ENCODE peak calls at places on chromosomes 11 and 22, in six cellular contexts. W, B, N, X, I and L are unnamed samples.

GRCh38 chr11:9687736-9688494 is 24.0 kb downstream of the SWAP70 start:
- DNase-seq in N (no peak), B (no peak), I (no peak), W (no peak), X (peak; percentile 45), L (no peak)

GRCh38 chr22:19853879-19854777 is 546 bp downstream of the GNB1L start:
- DNase-seq in I (no peak), W (no peak), X (peak; percentile 18), B (peak; percentile 12), N (peak; percentile 34), L (no peak)

GRCh38 chr11:73852049-73852448 is 24.6 kb downstream of the COA4 start:
- DNase-seq in X (no peak), I (no peak), B (no peak), W (no peak), N (no peak), L (no peak)

GRCh38 chr11:61512435-61512834 is 3.9 kb downstream of the LRRC10B start:
- DNase-seq in W (no peak), B (no peak), N (no peak), I (no peak), X (no peak), L (no peak)

GRCh38 chr11:833114-833791 is 501 bp downstream of the CD151 start:
- DNase-seq in W (no peak), B (no peak), X (peak; percentile 44), I (peak; percentile 73), N (no peak), L (peak; percentile 85)

GRCh38 chr11:122202951-122203456 is 87.0 kb upstream of the BLID start:
- DNase-seq in W (peak; percentile 48), B (no peak), I (peak; percentile 40), X (peak; percentile 81), N (peak; percentile 75), L (peak; percentile 81)

GRCh38 chr11:72237112-72237931 is 6.7 kb downstream of the PHOX2A start:
- DNase-seq in N (no peak), B (no peak), W (no peak), I (no peak), X (no peak), L (peak; percentile 77)

GRCh38 chr22:21041937-21042336 is 3.8 kb upstream of the LRRC74B start:
- DNase-seq in B (no peak), W (no peak), X (peak; percentile 34), I (no peak), N (no peak), L (peak; percentile 20)

GRCh38 chr11:18054511-18055103 is 8.5 kb upstream of the TPH1 start:
- DNase-seq in W (no peak), N (no peak), X (no peak), B (no peak), I (no peak), L (no peak)

GRCh38 chr11:31022080-31022479 is 347.5 kb downstream of the DCDC1 start:
- DNase-seq in W (no peak), B (no peak), I (no peak), N (no peak), X (no peak), L (no peak)

GRCh38 chr11:28679795-28680194 is 571.6 kb downstream of the METTL15 start:
- DNase-seq in W (no peak), B (no peak), I (no peak), N (no peak), X (peak; percentile 76), L (no peak)

GRCh38 chr11:69164824-69165223 is 9.1 kb downstream of the SMIM38 start:
- DNase-seq in X (no peak), B (no peak), W (no peak), I (no peak), N (no peak), L (no peak)

GRCh38 chr11:26905368-26905767 is 88.5 kb upstream of the FIBIN start:
- DNase-seq in N (peak; percentile 13), X (peak; percentile 45), W (no peak), B (no peak), I (no peak), L (peak; percentile 2)

GRCh38 chr22:41518048-41518347 is 26.3 kb downstream of the POLR3H start:
- DNase-seq in N (no peak), B (no peak), I (no peak), X (no peak), W (no peak), L (no peak)

GRCh38 chr11:78085972-78086371 is 6.3 kb upstream of the NDUFC2 start:
- DNase-seq in B (no peak), W (no peak), I (no peak), X (no peak), N (no peak), L (no peak)

GRCh38 chr22:42676059-42676607 is 26.9 kb upstream of the CYB5R3 start:
- DNase-seq in X (peak; percentile 45), N (no peak), B (no peak), I (no peak), W (no peak), L (no peak)

GRCh38 chr11:69479591-69480271 is 1.7 kb upstream of the LINC01488 start:
- DNase-seq in I (peak; percentile 93), N (no peak), X (no peak), W (no peak), B (no peak), L (no peak)

GRCh38 chr11:71442880-71443279 is 5.3 kb downstream of the DHCR7 start:
- DNase-seq in W (no peak), I (no peak), X (no peak), N (no peak), B (no peak), L (no peak)

GRCh38 chr11:84812351-84813083 is 814.6 kb downstream of the DLG2 start:
- DNase-seq in W (no peak), I (no peak), X (peak; percentile 8), B (no peak), N (no peak), L (no peak)

GRCh38 chr11:134517621-134518293 is 105.7 kb upstream of the B3GAT1 start:
- DNase-seq in I (peak; percentile 10), N (no peak), X (no peak), W (no peak), B (no peak), L (no peak)

GRCh38 chr22:39308614-39309363 is 10.6 kb downstream of the RPL3 start:
- DNase-seq in I (peak; percentile 46), W (no peak), B (no peak), N (peak; percentile 86), X (peak; percentile 98), L (peak; percentile 68)

GRCh38 chr22:35761037-35761436 is 43.4 kb downstream of the APOL5 start:
- DNase-seq in W (no peak), X (peak; percentile 45), N (peak; percentile 56), B (no peak), I (no peak), L (no peak)

GRCh38 chr11:106304274-106304673 is 226.8 kb downstream of the AASDHPPT start:
- DNase-seq in N (no peak), I (no peak), X (peak; percentile 9), W (no peak), B (no peak), L (no peak)

GRCh38 chr11:111978028-111978771 is 41.1 kb downstream of the DIXDC1 start:
- DNase-seq in I (peak; percentile 37), X (peak; percentile 75), N (peak; percentile 96), B (no peak), W (peak; percentile 58), L (peak; percentile 82)

GRCh38 chr11:7686761-7687160 is 13.5 kb upstream of the CYB5R2 start:
- DNase-seq in W (no peak), I (no peak), B (no peak), N (no peak), X (no peak), L (no peak)

GRCh38 chr11:3170756-3171670 is 5.9 kb upstream of the OSBPL5 start:
- DNase-seq in W (no peak), B (no peak), X (no peak), N (no peak), I (no peak), L (peak; percentile 39)

GRCh38 chr11:125345706-125346561 is 150.1 kb downstream of the FEZ1 start:
- DNase-seq in N (peak; percentile 77), W (peak; percentile 86), I (peak; percentile 66), X (peak; percentile 79), B (no peak), L (peak; percentile 90)

DNA sequence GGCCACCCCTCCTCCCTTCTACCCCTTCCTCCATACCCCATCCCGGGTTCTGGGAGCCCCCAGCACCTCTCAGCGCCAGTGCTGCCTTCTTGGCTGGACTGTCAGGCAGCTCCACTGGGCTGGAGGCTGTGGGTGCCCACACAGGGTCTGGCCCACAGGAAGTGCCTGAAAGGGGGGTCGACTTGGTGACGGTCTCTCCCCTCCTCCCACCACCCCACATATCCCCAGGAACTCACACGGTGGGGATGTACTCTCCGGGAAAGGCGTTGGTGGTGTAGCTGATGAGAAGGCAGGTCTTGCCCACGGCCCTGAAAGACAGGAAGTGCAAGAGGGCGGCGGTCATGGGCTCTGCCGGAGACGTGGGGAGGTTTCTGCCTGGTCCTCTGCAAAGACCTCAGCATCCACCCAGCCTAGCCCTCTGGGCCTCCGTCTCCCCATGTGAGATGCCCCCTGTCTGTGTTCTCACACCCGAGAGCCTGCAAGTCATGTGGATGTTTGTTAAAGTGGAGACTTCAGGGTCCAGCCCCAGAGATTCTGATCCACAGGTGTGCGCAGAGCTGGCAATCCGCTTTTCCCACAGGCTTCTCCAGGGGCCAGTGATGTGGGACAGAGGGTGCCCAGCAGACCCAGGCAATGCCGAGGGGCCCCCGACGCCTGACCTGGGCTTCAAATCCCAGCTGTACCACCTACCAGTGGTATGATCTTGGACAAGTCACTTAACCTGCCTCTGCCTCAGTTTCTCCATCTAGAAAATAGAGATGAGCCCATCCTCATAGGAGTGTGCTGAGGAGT is 2.5 kb downstream of the RAC2 start:
- DNase-seq in X (no peak), I (peak; percentile 37), N (no peak), W (no peak), B (peak; percentile 57), L (peak; percentile 46)
- H3K4me3 ChIP-seq in X (no peak overlapping the region), I (peak overlapping the region; percentile 25), N (no peak overlapping the region), W (no peak overlapping the region), B (peak overlapping the region; percentile 100), L (no peak overlapping the region)

GRCh38 chr11:130881475-130882137 is 34.7 kb downstream of the SNX19 start:
- DNase-seq in B (no peak), I (no peak), X (no peak), N (no peak), W (no peak), L (no peak)
- H3K36me3 ChIP-seq in B (peaks cover 35% of the 10 kb centered on the region), I (no peaks in the 10 kb centered on the region), X (peaks cover 11% of the 10 kb centered on the region), N (peaks cover 6% of the 10 kb centered on the region), W (peaks cover 69% of the 10 kb centered on the region), L (peaks cover 23% of the 10 kb centered on the region)

GRCh38 chr11:6628526-6628925 is 9.3 kb upstream of the TPP1 start:
- DNase-seq in B (no peak), N (no peak), X (no peak), W (no peak), I (no peak), L (no peak)
- H3K4me3 ChIP-seq in B (no peak overlapping the region), N (no peak overlapping the region), X (no peak overlapping the region), W (no peak overlapping the region), I (no peak overlapping the region), L (no peak overlapping the region)

GRCh38 chr22:50208939-50209892 is 8.4 kb downstream of the SELENOO start:
- DNase-seq in B (no peak), W (no peak), I (peak; percentile 8), N (no peak), X (no peak), L (peak; percentile 78)
- H3K36me3 ChIP-seq in B (peaks cover 29% of the 10 kb centered on the region), W (peaks cover 46% of the 10 kb centered on the region), I (no peaks in the 10 kb centered on the region), N (peaks cover 2% of the 10 kb centered on the region), X (peaks cover 34% of the 10 kb centered on the region), L (peaks cover 7% of the 10 kb centered on the region)